ENCODE peak calls at places on chromosomes 11 and 22, in four cellular contexts. G is A549, X is ovary, Q is gastrocnemius medialis. D is an unnamed sample.

GRCh38 chr11:60772666-60773065 is 12.5 kb upstream of the MS4A10 start:
- DNase-seq in G (no peak), X (no peak), Q (no peak), D (no peak)

GRCh38 chr11:1564535-1565172 is 7.4 kb downstream of the DUSP8 start:
- DNase-seq in G (no peak), X (no peak), Q (no peak), D (peak)

GRCh38 chr22:46312056-46312455 is 15.4 kb downstream of the GTSE1 start:
- DNase-seq in G (no peak), X (no peak), Q (no peak), D (no peak)

GRCh38 chr11:12674571-12674935 is 332 bp downstream of the TEAD1 start:
- DNase-seq in G (no peak), X (no peak), Q (no peak), D (no peak)

GRCh38 chr11:73680687-73681086 is 34.3 kb downstream of the PLEKHB1 start:
- DNase-seq in G (no peak), X (no peak), Q (no peak), D (no peak)

GRCh38 chr11:79697905-79698304 is 257.1 kb upstream of the TENM4 start:
- DNase-seq in G (no peak), X (no peak), Q (no peak), D (no peak)

GRCh38 chr11:19961225-19961624 is 199.1 kb downstream of the DBX1 start:
- DNase-seq in G (no peak), X (no peak), Q (no peak), D (peak)

GRCh38 chr11:118497831-118498230 is 29.4 kb upstream of the TTC36 start:
- DNase-seq in G (no peak), X (no peak), Q (no peak), D (no peak)

GRCh38 chr11:12827369-12827768 is 153.1 kb downstream of the TEAD1 start:
- DNase-seq in G (no peak), X (no peak), Q (no peak), D (no peak)

GRCh38 chr22:30885591-30885990 is 83.0 kb downstream of the MORC2 start:
- DNase-seq in G (no peak), X (no peak), Q (no peak), D (no peak)

GRCh38 chr11:76835928-76836612 is 24.6 kb upstream of the ACER3 start:
- DNase-seq in G (no peak), X (no peak), Q (no peak), D (no peak)

GRCh38 chr22:32515074-32515473 is 40.5 kb downstream of the FBXO7 start:
- DNase-seq in G (no peak), X (no peak), Q (no peak), D (no peak)

GRCh38 chr22:37043828-37044538 is 7.6 kb upstream of the KCTD17 start:
- DNase-seq in G (peak), X (no peak), Q (peak), D (no peak)

GRCh38 chr22:46848227-46848626 is 85.8 kb downstream of the TBC1D22A start:
- DNase-seq in G (no peak), X (no peak), Q (no peak), D (no peak)

GRCh38 chr11:72755794-72756285 is 3.6 kb upstream of the ARAP1 start:
- DNase-seq in G (no peak), X (no peak), Q (no peak), D (no peak)

GRCh38 chr22:37562049-37562784 is 1.9 kb downstream of the CDC42EP1 start:
- DNase-seq in G (no peak), X (peak), Q (no peak), D (no peak)

GRCh38 chr11:116696381-116696941 is 76.3 kb downstream of the BUD13 start:
- DNase-seq in G (no peak), X (no peak), Q (no peak), D (peak)

GRCh38 chr22:19731361-19731725 is 8.0 kb downstream of the GP1BB start:
- DNase-seq in G (no peak), X (no peak), Q (no peak), D (no peak)

GRCh38 chr22:29314537-29315285 is 786 bp downstream of the RASL10A start:
- DNase-seq in G (no peak), X (no peak), Q (no peak), D (no peak)

GRCh38 chr22:48886604-48887393 is 940.9 kb downstream of the BRD1 start:
- DNase-seq in G (no peak), X (no peak), Q (no peak), D (no peak)

GRCh38 chr11:116960916-116961315 is 123.5 kb upstream of the APOA1 start:
- DNase-seq in G (no peak), X (no peak), Q (no peak), D (no peak)

GRCh38 chr11:45568031-45568430 is 97.4 kb downstream of the CHST1 start:
- DNase-seq in G (no peak), X (no peak), Q (no peak), D (no peak)

GRCh38 chr11:117876341-117877119 is at the start of gene FXYD6:
- DNase-seq in G (no peak), X (peak), Q (no peak), D (peak)

GRCh38 chr22:27788889-27789288 is 12.7 kb downstream of the MN1 start:
- DNase-seq in G (no peak), X (no peak), Q (no peak), D (no peak)

GRCh38 chr11:64092119-64092760 is 56.5 kb downstream of the FLRT1 start:
- DNase-seq in G (no peak), X (no peak), Q (no peak), D (no peak)

GRCh38 chr11:60477035-60477445 is 15.5 kb upstream of the MS4A12 start:
- DNase-seq in G (no peak), X (no peak), Q (no peak), D (no peak)

GRCh38 chr22:44372611-44373010 is 59.9 kb upstream of the SHISAL1 start:
- DNase-seq in G (no peak), X (no peak), Q (no peak), D (no peak)

GRCh38 chr11:26331911-26332571 is at the start of gene ANO3:
- DNase-seq in G (peak), X (peak), Q (peak), D (peak)

GRCh38 chr11:1563697-1564534 is 8.2 kb downstream of the DUSP8 start:
- DNase-seq in G (no peak), X (no peak), Q (no peak), D (no peak)

GRCh38 chr11:12864316-12865156 is 144.6 kb upstream of the RASSF10 start:
- DNase-seq in G (no peak), X (no peak), Q (no peak), D (no peak)

GRCh38 chr22:41976070-41976901 is 7.0 kb downstream of the SEPTIN3 start:
- DNase-seq in G (no peak), X (no peak), Q (no peak), D (no peak)

GRCh38 chr11:36278531-36279245 is 10.5 kb downstream of the COMMD9 start:
- DNase-seq in G (no peak), X (no peak), Q (no peak), D (no peak)

GRCh38 chr11:19080579-19080993 is 20.1 kb upstream of the MRGPRX2 start:
- DNase-seq in G (no peak), X (no peak), Q (no peak), D (no peak)

GRCh38 chr22:18076060-18076497 is 1.7 kb upstream of the PEX26 start:
- DNase-seq in G (peak), X (peak), Q (peak), D (peak)

GRCh38 chr11:38756537-38756936 is 2158.5 kb upstream of the RAG2 start:
- DNase-seq in G (no peak), X (no peak), Q (no peak), D (no peak)

GRCh38 chr11:67230406-67230805 is 35.9 kb upstream of the GRK2 start:
- DNase-seq in G (no peak), X (no peak), Q (no peak), D (no peak)

GRCh38 chr11:22938691-22939090 is 78.4 kb upstream of the CCDC179 start:
- DNase-seq in G (no peak), X (no peak), Q (no peak), D (no peak)

GRCh38 chr22:42646569-42647525 is 2.3 kb downstream of the CYB5R3 start:
- DNase-seq in G (no peak), X (peak), Q (peak), D (no peak)

GRCh38 chr11:75959540-75959939 is 144.5 kb downstream of the UVRAG start:
- DNase-seq in G (no peak), X (no peak), Q (no peak), D (no peak)

DNA sequence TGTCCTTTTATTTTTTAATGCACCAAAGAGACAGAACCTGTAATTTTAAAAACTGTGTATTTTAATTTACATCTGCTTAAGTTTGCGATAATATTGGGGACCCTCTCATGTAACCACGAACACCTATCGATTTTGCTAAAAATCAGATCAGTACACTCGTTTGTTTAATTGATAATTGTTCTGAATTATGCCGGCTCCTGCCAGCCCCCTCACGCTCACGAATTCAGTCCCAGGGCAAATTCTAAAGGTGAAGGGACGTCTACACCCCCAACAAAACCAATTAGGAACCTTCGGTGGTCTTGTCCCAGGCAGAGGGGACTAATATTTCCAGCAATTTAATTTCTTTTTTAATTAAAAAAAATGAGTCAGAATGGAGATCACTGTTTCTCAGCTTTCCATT is 1.1 kb upstream of the CCND1 start:
- DNase-seq in G (no peak), X (no peak), Q (no peak), D (no peak)
- TF ChIP-seq POLR2A in G (no peak), X (no peak), Q (no peak), D (no peak)

GRCh38 chr11:69000391-69000790 is 12.7 kb downstream of the MRGPRF start:
- DNase-seq in G (no peak), X (no peak), Q (no peak), D (no peak)
- H3K27ac ChIP-seq in G (no peak), X (peak), Q (no peak), D (peak)

GRCh38 chr11:62853279-62853965 is 14.0 kb upstream of the WDR74 start:
- DNase-seq in G (no peak), X (no peak), Q (no peak), D (no peak)
- TF ChIP-seq POLR2A in G (no peak), X (no peak), Q (no peak), D (no peak)

DNA sequence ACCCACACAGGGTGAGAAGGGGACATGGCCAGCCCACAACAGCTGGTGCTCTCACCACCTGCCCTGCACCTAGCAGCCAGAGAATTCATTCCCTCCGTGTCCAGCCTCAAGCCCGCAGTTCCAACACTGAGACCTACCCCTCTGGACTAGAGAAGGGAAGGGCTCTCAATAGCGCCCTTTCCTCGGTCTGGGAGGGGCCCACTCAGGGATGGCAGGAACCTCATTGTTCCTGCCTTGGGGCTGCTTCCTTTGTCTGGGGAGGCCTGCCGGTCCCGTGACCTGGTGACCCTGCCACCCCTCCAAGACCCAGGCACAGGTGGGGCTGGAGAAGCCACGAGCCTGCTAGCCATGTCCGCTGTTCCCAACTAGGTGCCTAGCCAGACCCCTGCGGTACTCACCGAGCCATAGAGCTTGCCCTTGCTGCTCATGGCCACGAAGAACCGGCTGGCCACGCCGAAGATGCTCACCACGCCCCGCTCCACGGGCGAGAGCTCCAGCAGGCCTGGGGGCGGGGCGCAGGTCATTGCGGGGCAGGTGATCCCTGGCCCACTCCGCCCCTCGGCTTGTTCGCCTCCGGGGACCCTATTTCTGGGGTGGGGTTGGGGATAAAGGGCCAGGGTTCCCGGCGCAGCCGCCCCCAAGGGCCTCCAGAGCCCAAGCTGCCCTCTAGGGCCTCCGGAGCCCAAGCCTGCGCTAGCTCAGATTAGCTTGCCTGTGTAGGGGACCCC is 1.4 kb downstream of the FGF4 start:
- DNase-seq in G (no peak), X (no peak), Q (no peak), D (no peak)
- H3K27ac ChIP-seq in G (no peak), X (no peak), Q (no peak), D (no peak)

GRCh38 chr11:65860278-65861164 is at the start of gene MUS81:
- DNase-seq in G (peak), X (peak), Q (peak), D (peak)
- TF ChIP-seq POLR2A in G (peak), X (peak), Q (peak), D (peak)

GRCh38 chr11:119566299-119566698 is 143.3 kb upstream of the THY1 start:
- DNase-seq in G (no peak), X (no peak), Q (no peak), D (no peak)

GRCh38 chr11:119572481-119573424 is 149.8 kb upstream of the THY1 start:
- DNase-seq in G (no peak), X (no peak), Q (no peak), D (no peak)

GRCh38 chr11:119573858-119574257 is 150.9 kb upstream of the THY1 start:
- DNase-seq in G (no peak), X (no peak), Q (no peak), D (no peak)

GRCh38 chr11:119571311-119571710 is 148.3 kb upstream of the THY1 start:
- DNase-seq in G (no peak), X (no peak), Q (no peak), D (no peak)

GRCh38 chr11:119567667-119568582 is 145.0 kb upstream of the THY1 start:
- DNase-seq in G (no peak), X (no peak), Q (no peak), D (no peak)
- H3K27ac ChIP-seq in G (peak), X (no peak), Q (no peak), D (no peak)

D was measured in uterus.